ENCODE peak calls at places on chromosomes 16 and 17, in seven cellular contexts. D is SK-N-MC, F is AG04450, A is fibroblast of lung, N is cardiac muscle cell, H is ovary, C is PC-3. B is an unnamed sample.

GRCh38 chr16:35516551-35516950 is 2057.1 kb downstream of the TP53TG3F start:
- DNase-seq in N (no peak), C (no peak), F (no peak), H (no peak), D (no peak), A (no peak), B (no peak)

GRCh38 chr16:6722786-6723185 is 609.9 kb upstream of the RBFOX1 start:
- DNase-seq in F (no peak), H (no peak), A (no peak), N (no peak), D (no peak), C (no peak), B (no peak)

GRCh38 chr17:29565643-29566472 is 979 bp downstream of the ABHD15 start:
- DNase-seq in F (no peak), A (no peak), C (no peak), H (peak), N (peak), D (no peak), B (no peak)

GRCh38 chr16:59601452-59601851 is 867.3 kb upstream of the GOT2 start:
- DNase-seq in H (no peak), A (no peak), D (no peak), C (no peak), N (no peak), F (no peak), B (no peak)

GRCh38 chr17:32015245-32016013 is 8.2 kb downstream of the LRRC37B start:
- DNase-seq in D (no peak), A (peak), C (peak), N (no peak), F (no peak), H (no peak), B (no peak)

GRCh38 chr16:83356266-83356665 is 451.5 kb upstream of the HSBP1 start:
- DNase-seq in D (no peak), N (peak), H (no peak), C (peak), F (peak), A (peak), B (peak)

GRCh38 chr16:81703177-81704155 is 75.6 kb upstream of the PLCG2 start:
- DNase-seq in D (no peak), N (no peak), C (peak), H (peak), A (peak), F (no peak), B (no peak)

GRCh38 chr17:56943505-56944125 is 17.2 kb downstream of the COIL start:
- DNase-seq in A (no peak), N (no peak), H (no peak), F (no peak), D (no peak), C (no peak), B (no peak)

GRCh38 chr17:44190496-44190895 is 3.7 kb downstream of the TMUB2 start:
- DNase-seq in C (no peak), A (no peak), N (no peak), F (no peak), D (no peak), H (no peak), B (no peak)

GRCh38 chr17:17235212-17236174 is 1.5 kb downstream of the FLCN start:
- DNase-seq in D (no peak), F (no peak), C (peak), H (no peak), A (peak), N (peak), B (no peak)

GRCh38 chr17:34711646-34712045 is 132.3 kb downstream of the TMEM132E start:
- DNase-seq in C (no peak), D (no peak), A (no peak), H (no peak), F (no peak), N (no peak), B (no peak)

GRCh38 chr17:64326420-64327054 is 63.5 kb upstream of the TEX2 start:
- DNase-seq in F (no peak), C (peak), H (peak), N (no peak), D (no peak), A (peak), B (no peak)

GRCh38 chr16:86739178-86739577 is 160.8 kb downstream of the FOXL1 start:
- DNase-seq in A (no peak), N (no peak), H (no peak), D (no peak), C (no peak), F (no peak), B (no peak)

GRCh38 chr16:86739808-86740207 is 161.5 kb downstream of the FOXL1 start:
- DNase-seq in C (no peak), F (no peak), N (no peak), D (no peak), A (no peak), H (no peak), B (no peak)

GRCh38 chr16:86737083-86737482 is 158.7 kb downstream of the FOXL1 start:
- DNase-seq in D (no peak), C (no peak), A (no peak), F (no peak), H (no peak), N (no peak), B (no peak)

GRCh38 chr16:86740817-86741799 is 162.8 kb downstream of the FOXL1 start:
- DNase-seq in A (peak), C (peak), D (no peak), H (no peak), F (no peak), N (peak), B (peak)

DNA sequence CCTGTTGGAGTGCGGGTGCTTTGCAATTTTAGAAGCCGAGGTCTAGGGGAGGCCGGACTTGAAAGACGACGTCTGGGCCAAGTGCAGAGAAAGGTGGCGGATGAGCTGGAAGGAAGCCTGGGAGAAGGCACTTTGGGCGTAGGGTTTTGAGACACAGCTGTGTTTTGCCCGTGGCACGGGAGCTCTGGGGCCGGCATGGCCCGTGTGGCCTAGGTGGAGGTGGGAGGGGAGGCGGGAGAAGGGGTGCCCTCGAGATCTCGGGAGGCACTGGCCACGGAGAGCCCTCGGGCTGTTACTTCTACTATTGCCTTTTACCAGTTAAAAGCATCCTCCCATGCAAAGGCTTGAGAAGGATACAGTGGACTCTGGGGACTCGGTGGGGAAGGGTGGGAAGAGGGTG is 161.9 kb downstream of the FOXL1 start:
- DNase-seq in C (no peak), D (no peak), F (no peak), N (no peak), H (no peak), A (no peak), B (no peak)
- H3K27ac ChIP-seq in C (no peak), D (no peak), F (no peak), N (peak), H (no peak), A (no peak), B (no peak)

DNA sequence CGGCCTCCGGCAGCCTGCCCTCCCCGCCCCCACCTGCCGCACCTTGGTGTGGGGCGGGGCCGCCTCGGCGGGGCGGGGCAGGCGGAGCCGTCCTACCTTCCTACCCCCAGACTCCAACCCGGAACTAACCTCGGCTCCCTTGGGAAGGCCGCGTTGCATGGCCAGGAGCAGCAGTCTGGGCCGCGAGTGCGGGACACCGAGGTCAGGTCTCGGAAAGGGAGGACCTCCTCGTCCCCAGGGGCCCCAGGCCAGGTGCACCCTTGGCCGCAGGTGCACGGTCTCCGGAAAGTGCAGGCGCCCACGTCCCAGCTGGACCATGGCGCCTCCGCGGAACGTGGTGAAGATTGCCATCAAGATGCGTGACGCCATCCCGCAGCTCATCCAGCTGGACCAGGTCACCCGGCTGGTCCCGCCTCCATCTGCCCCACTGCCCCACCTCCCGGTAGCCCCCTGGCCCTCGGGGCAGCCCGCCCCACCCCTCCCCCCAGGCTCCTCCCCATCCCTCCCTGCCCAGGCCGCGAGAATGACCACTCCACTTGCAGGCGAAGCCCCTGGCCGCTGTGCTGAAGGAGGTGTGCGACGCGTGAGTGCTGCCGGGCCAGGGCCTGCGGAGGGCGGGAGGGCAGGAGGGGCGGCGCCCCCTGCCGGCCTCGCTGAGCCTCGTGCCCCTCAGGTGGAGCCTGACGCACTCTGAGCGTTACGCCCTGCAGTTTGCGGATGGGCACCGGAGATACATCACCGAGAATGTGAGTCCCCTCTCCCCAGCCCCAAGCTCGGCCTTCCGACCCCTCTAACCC is at the start of gene ELMO3:
- DNase-seq in H (peak), A (no peak), N (peak), F (no peak), C (no peak), D (no peak), B (no peak)
- H3K27ac ChIP-seq in H (no peak), A (no peak), N (no peak), F (no peak), C (no peak), D (no peak), B (no peak)

GRCh38 chr16:46830417-46830901 is 521 bp downstream of the C16orf87 start:
- DNase-seq in F (no peak), D (no peak), H (no peak), N (peak), A (peak), C (peak), B (no peak)

GRCh38 chr16:46828943-46829342 is 2.0 kb downstream of the C16orf87 start:
- DNase-seq in A (no peak), N (no peak), F (no peak), H (no peak), D (no peak), C (no peak), B (no peak)

GRCh38 chr16:46833465-46833810 is 2.5 kb upstream of the C16orf87 start:
- DNase-seq in H (no peak), F (no peak), A (no peak), D (no peak), C (no peak), N (no peak), B (no peak)

GRCh38 chr16:46832757-46833464 is 1.9 kb upstream of the C16orf87 start:
- DNase-seq in A (no peak), H (no peak), D (no peak), N (no peak), C (no peak), F (no peak), B (no peak)

GRCh38 chr16:46830902-46831647 is at the start of gene C16orf87:
- DNase-seq in C (peak), H (peak), F (peak), D (no peak), A (peak), N (peak), B (peak)
- H3K27ac ChIP-seq in C (no peak), H (peak), F (peak), D (peak), A (peak), N (peak), B (no peak)

GRCh38 chr16:12160815-12161550 is 184.4 kb downstream of the SNX29 start:
- DNase-seq in D (no peak), A (no peak), N (no peak), C (no peak), H (no peak), F (no peak), B (no peak)
- H3K27ac ChIP-seq in D (no peak), A (no peak), N (no peak), C (no peak), H (no peak), F (no peak), B (no peak)

DNA sequence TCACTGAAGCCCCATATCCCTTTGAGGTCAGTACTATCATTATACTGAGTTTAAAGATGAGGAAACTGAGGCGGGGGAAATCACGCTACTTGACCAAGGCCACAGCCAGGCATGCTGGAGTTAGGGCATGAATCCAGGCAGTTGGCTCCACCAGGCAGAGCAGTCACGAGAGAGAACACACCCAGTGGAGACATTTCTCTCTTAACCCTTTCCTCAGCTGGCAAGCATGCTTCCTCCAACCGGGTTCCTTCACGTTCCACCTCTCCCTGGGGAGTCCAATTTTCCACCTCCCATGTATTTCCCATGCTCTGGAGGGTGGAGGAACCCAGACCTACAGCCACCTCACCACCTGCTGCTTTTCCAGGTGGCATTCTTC is 32.8 kb downstream of the VAC14 start:
- DNase-seq in C (no peak), H (no peak), N (no peak), F (no peak), D (no peak), A (no peak), B (no peak)
- H3K27ac ChIP-seq in C (no peak), H (no peak), N (no peak), F (no peak), D (no peak), A (peak), B (no peak)

DNA sequence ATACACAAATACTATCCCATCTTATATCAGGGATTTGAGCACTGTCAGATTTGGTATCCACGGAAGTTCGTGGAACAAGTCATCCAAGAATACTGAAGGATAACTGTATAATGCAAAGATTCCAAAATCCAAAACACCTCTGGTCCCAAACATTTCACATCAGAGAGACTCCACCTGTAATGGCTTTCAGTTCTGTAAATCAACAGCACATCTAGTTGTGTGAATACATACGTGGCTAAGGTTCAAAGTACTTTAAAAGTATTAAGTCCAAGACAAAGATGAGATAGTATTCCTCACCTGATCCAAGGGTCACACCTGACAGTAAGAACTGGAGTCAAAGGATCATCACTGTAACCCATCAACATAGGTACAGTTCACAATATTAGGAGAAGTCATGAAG is 54.8 kb downstream of the KANSL1 start:
- DNase-seq in C (no peak), H (no peak), A (no peak), N (no peak), F (no peak), D (no peak), B (no peak)
- H3K27ac ChIP-seq in C (peak), H (no peak), A (no peak), N (peak), F (no peak), D (no peak), B (no peak)

B was measured in iPS DF 6.9.